ENCODE peak calls at places on chromosomes 5 and 9, in five cellular contexts. X is breast epithelium, Q is RWPE2, Y is left ventricle myocardium inferior, E is cardiac muscle cell. S is an unnamed sample.
A peak's percentile ranks its signal among the peaks of the same experiment; 100 is the strongest.

GRCh38 chr9:93223241-93224180 is 39.6 kb downstream of the WNK2 start:
- DNase-seq in X (no peak), Q (peak; percentile 94), E (peak; percentile 54), Y (no peak), S (peak; percentile 91)

GRCh38 chr5:149445739-149446369 is 66.8 kb upstream of the IL17B start:
- DNase-seq in X (no peak), Q (no peak), Y (no peak), E (peak; percentile 96), S (peak; percentile 59)

GRCh38 chr5:179393078-179393477 is 47.8 kb upstream of the ADAMTS2 start:
- DNase-seq in Y (no peak), E (peak; percentile 69), X (no peak), Q (no peak), S (peak; percentile 35)

GRCh38 chr5:10744681-10745080 is 16.4 kb downstream of the DAP start:
- DNase-seq in Y (no peak), X (no peak), Q (no peak), E (no peak), S (no peak)

GRCh38 chr9:68978054-68978453 is 35.9 kb downstream of the PRKACG start:
- DNase-seq in Q (no peak), E (no peak), Y (no peak), X (no peak), S (no peak)

GRCh38 chr5:108266235-108266634 is 115.7 kb downstream of the FBXL17 start:
- DNase-seq in X (no peak), E (peak; percentile 38), Q (no peak), Y (no peak), S (peak; percentile 42)

GRCh38 chr9:4591123-4591500 is 71.0 kb upstream of the PLPP6 start:
- DNase-seq in Y (no peak), E (peak; percentile 10), X (no peak), Q (no peak), S (no peak)

GRCh38 chr9:81717061-81717746 is 27.9 kb upstream of the TLE1 start:
- DNase-seq in E (no peak), X (no peak), Y (no peak), Q (no peak), S (no peak)

GRCh38 chr9:26159575-26160392 is 481.5 kb upstream of the TUSC1 start:
- DNase-seq in Q (no peak), X (no peak), Y (no peak), E (no peak), S (no peak)

GRCh38 chr5:2897276-2897990 is 146.0 kb upstream of the IRX2 start:
- DNase-seq in Y (no peak), E (no peak), X (no peak), Q (no peak), S (no peak)

GRCh38 chr5:61805101-61805500 is 473.0 kb downstream of the ZSWIM6 start:
- DNase-seq in E (peak; percentile 5), X (no peak), Y (no peak), Q (no peak), S (peak; percentile 83)

GRCh38 chr5:76337949-76338589 is 65.0 kb upstream of the IQGAP2 start:
- DNase-seq in Q (peak; percentile 66), X (peak; percentile 36), E (peak; percentile 45), Y (no peak), S (peak; percentile 51)

GRCh38 chr9:76716270-76716669 is 48.0 kb upstream of the PCA3 start:
- DNase-seq in X (no peak), Q (no peak), E (no peak), Y (no peak), S (no peak)

GRCh38 chr9:136488247-136489214 is 5.7 kb upstream of the SEC16A start:
- DNase-seq in Y (peak; percentile 67), E (peak; percentile 44), X (peak; percentile 61), Q (no peak), S (no peak)

GRCh38 chr5:124261133-124261532 is 485.3 kb downstream of the ZNF608 start:
- DNase-seq in Y (no peak), X (no peak), E (no peak), Q (no peak), S (no peak)

GRCh38 chr9:125409637-125410521 is 148.3 kb downstream of the GAPVD1 start:
- DNase-seq in Q (no peak), X (no peak), E (no peak), Y (no peak), S (no peak)

GRCh38 chr9:133706651-133707050 is 31.5 kb downstream of the SARDH start:
- DNase-seq in Y (no peak), Q (no peak), E (no peak), X (no peak), S (no peak)

GRCh38 chr5:149114403-149115312 is 26.6 kb upstream of the ABLIM3 start:
- DNase-seq in X (peak; percentile 50), Q (no peak), E (peak; percentile 87), Y (peak; percentile 38), S (peak; percentile 51)

GRCh38 chr9:20684865-20685696 is 1.0 kb downstream of the FOCAD start:
- DNase-seq in E (peak; percentile 83), Q (no peak), Y (no peak), X (no peak), S (peak; percentile 67)

GRCh38 chr5:102765350-102765749 is 10.2 kb downstream of the PAM start:
- DNase-seq in E (no peak), X (no peak), Q (no peak), Y (no peak), S (no peak)

GRCh38 chr5:119346404-119346803 is 9.4 kb upstream of the TNFAIP8 start:
- DNase-seq in Q (no peak), E (no peak), X (no peak), Y (no peak), S (no peak)

GRCh38 chr5:119583684-119584083 is 45.7 kb upstream of the FAM170A start:
- DNase-seq in Q (no peak), E (no peak), Y (no peak), X (no peak), S (peak; percentile 8)

GRCh38 chr9:123356851-123357747 is 1.1 kb downstream of the CRB2 start:
- DNase-seq in X (no peak), E (no peak), Y (no peak), Q (no peak), S (no peak)

GRCh38 chr5:132012385-132013005 is 1.0 kb upstream of the ACSL6 start:
- DNase-seq in E (peak; percentile 87), Q (peak; percentile 75), X (peak; percentile 13), Y (peak; percentile 43), S (no peak)

GRCh38 chr5:1464096-1464446 is 18.8 kb upstream of the SLC6A3 start:
- DNase-seq in Q (peak; percentile 66), X (no peak), E (no peak), Y (no peak), S (no peak)

GRCh38 chr5:143767162-143767561 is 44.8 kb upstream of the HMHB1 start:
- DNase-seq in X (no peak), E (no peak), Q (no peak), Y (no peak), S (no peak)

GRCh38 chr5:42875785-42876374 is 64.2 kb upstream of the SELENOP start:
- DNase-seq in Y (no peak), E (no peak), Q (no peak), X (no peak), S (no peak)

GRCh38 chr9:94213513-94214124 is 45.5 kb upstream of the ZNF169 start:
- DNase-seq in Q (no peak), Y (peak; percentile 42), E (peak; percentile 86), X (peak; percentile 50), S (peak; percentile 46)

GRCh38 chr5:56512314-56512996 is 279.3 kb upstream of the ANKRD55 start:
- DNase-seq in X (no peak), Q (no peak), E (peak; percentile 18), Y (peak; percentile 36), S (no peak)
- TF ChIP-seq CTCF in X (no peak), Q (no peak), E (no peak), Y (no peak), S (no peak)

DNA sequence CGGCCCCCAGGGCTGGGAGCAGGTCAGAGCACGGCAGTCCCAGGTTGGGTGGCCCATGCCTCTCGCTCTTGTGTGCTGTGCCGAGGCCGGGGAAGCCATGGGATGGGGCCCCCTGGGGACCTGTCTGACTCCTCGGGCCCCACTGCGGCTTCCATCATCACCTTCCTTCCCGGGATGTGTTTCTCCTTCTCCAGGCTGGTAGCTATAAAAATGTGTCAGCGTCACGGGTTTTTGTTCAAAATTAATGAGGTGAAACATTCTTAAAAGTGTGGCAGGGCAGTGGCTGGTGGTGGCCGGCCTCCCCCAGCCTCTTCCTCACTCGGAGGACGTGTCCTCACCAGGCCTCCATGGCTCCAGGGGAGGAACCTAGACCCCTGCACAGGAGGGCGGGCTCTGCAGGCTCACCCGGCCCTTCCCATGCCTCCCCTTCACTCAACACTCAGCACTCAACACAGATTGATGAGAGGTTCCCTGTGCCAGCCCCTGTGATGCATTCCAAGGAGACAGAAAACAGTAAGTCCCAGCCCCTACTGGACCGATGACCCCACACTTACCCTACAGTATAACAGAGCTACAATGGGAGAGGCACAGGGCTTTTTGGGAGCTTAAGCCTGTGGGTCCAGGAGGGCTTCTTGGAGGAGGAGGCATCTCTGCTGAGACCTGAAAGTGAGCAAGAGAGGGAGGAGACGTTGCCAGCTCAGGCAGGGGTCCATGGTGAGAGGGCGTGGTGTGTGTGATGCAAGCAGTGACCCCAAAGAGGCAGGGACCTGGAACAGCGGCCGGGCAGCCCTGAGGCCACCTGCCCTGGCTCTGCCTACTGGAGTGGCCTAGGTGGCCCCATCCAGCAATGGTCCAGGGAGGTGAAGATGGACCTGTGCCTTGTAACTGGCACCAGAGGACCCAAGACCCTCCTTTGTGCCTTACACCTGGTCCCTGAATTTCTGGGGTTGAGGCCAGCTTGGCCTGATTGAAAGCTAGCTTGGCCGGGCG is 43.1 kb downstream of the PTGES start:
- DNase-seq in X (no peak), E (no peak), Q (no peak), Y (no peak), S (no peak)
- H3K27ac ChIP-seq in X (peak overlapping the region; percentile 95), E (peak overlapping the region; percentile 83), Q (no peak overlapping the region), Y (no peak overlapping the region), S (no peak overlapping the region)

DNA sequence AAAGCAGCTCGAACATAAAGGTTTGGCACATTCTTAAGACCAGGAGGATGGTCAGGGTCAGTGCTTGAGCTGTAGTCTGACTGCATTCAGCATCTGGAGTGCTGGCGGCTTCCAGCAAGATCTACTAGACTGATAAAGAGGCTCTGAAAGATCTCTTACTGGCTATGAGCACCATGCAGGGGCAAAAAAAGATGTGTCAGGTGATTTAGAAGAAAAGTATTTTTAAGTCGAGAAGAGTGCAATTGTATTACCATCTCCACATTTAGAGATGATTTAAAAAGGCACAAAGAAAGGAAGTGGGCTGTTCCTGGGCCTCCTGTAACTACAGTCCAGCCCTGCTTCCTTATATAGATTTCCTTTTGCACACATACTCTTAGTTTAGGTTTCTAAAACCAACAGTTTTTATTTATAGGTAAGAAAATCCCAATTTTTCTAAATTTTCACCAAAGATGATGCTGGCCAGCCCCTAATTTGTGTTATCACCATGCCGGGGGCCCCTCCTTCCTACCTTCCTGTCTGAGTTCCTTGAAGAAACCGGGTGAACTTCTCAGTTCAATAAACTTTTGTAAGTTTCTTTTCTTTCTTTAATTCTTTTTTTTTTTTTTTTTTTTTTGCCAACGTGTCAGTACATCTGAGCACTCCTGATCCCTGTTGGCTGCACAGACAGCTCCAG is 65.9 kb upstream of the PLPP1 start:
- DNase-seq in X (no peak), E (peak; percentile 70), Q (no peak), Y (no peak), S (no peak)
- H3K4me1 ChIP-seq in X (peaks cover 14% of the 10 kb centered on the region), E (peaks cover 29% of the 10 kb centered on the region), Q (peaks cover 39% of the 10 kb centered on the region), Y (peaks cover 81% of the 10 kb centered on the region), S (peaks cover 32% of the 10 kb centered on the region)

DNA sequence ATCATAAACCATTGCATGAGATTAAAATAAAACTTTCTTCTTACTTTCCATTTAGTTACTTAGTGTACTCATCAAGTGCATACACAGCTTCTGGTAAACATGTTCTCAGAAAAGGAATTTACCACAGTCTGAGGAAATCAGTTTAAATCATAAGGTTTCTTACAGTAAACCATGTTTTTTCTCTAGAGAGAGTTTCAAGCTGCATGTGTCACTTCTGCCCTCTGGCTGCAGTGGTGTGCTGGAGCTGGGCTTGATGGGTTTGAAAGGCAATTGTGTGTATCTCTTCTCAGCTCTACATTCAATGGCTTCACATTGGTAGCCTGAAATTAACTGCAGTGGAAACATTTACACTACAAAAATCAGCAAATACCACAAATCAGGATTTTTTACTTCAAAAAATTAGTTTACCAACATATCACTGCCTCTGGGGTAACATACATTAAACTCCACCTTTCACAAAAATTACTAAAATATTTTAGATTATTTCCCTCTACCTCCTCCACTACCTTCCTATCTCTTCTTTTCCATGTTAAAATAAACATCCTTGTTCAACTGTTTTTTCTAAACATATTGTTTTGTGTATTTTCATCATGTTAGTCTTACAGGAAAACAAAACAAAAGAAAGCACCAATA is 414.3 kb downstream of the ANXA1 start:
- DNase-seq in Q (no peak), E (peak; percentile 59), X (no peak), Y (no peak), S (no peak)
- TF ChIP-seq CTCF in Q (peak; percentile 67), E (peak; percentile 55), X (no peak), Y (peak; percentile 75), S (peak; percentile 59)

S was measured in foreskin keratinocyte.